ENCODE peak calls at places on chromosomes 6 and 20, in four cellular contexts. M, K, G and L are unnamed samples.

GRCh38 chr6:1348675-1349074 is 36.8 kb downstream of the FOXQ1 start:
- DNase-seq in M (no peak), G (no peak), K (no peak), L (no peak)

GRCh38 chr6:24854077-24854670 is 55.5 kb upstream of the ARMH2 start:
- DNase-seq in M (no peak), G (no peak), K (no peak), L (no peak)

GRCh38 chr6:6581014-6581413 is 7.5 kb upstream of the LY86 start:
- DNase-seq in G (no peak), K (no peak), M (no peak), L (no peak)

GRCh38 chr6:13485923-13486557 is 1.4 kb downstream of the GFOD1 start:
- DNase-seq in M (peak), K (peak), G (no peak), L (peak)

GRCh38 chr6:96466149-96466863 is 55.3 kb upstream of the UFL1 start:
- DNase-seq in G (no peak), M (no peak), K (no peak), L (no peak)

GRCh38 chr6:118578617-118579016 is 30.5 kb downstream of the PLN start:
- DNase-seq in K (no peak), G (no peak), M (no peak), L (no peak)

GRCh38 chr6:80163754-80164187 is 57.3 kb downstream of the BCKDHB start:
- DNase-seq in G (no peak), K (peak), M (no peak), L (peak)

GRCh38 chr20:4082406-4083102 is 67.2 kb upstream of the RNF24 start:
- DNase-seq in G (no peak), M (peak), K (peak), L (no peak)

GRCh38 chr20:20216941-20217340 is 151.0 kb upstream of the INSM1 start:
- DNase-seq in M (no peak), K (no peak), G (no peak), L (no peak)

GRCh38 chr6:109580519-109580918 is 97.5 kb upstream of the ZBTB24 start:
- DNase-seq in G (no peak), K (no peak), M (no peak), L (peak)

GRCh38 chr6:24949020-24949569 is 13.3 kb upstream of the RIPOR2 start:
- DNase-seq in M (no peak), K (no peak), G (no peak), L (no peak)

GRCh38 chr6:112298021-112298745 is 43.8 kb upstream of the LAMA4 start:
- DNase-seq in K (no peak), G (no peak), M (no peak), L (peak)

GRCh38 chr6:20604159-20604558 is 69.9 kb downstream of the CDKAL1 start:
- DNase-seq in K (no peak), G (no peak), M (no peak), L (no peak)

GRCh38 chr20:24494460-24494920 is 25.1 kb downstream of the SYNDIG1 start:
- DNase-seq in G (no peak), M (no peak), K (no peak), L (no peak)
- TF ChIP-seq EZH2 in G (no peak), M (no peak), K (no peak), L (no peak)

DNA sequence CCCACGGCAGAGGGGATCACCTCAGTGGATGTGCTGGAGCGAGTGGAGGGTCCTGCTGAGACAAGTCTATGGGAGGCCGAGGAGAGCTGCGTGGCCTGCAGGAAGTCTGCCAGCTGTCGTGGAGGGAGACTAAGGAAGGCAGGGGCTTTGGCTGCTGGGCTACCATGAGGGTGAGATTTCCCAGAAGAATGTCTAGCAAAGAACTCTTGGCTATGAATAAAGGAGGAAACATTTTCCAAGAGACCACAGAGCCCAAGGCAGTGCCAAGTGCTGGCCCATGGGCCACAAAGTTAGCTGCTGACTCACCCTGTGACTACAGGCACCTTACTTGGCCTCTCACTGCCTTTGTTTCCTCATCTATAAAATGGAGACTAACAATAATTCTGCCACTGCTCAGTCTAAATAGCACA is 73.4 kb downstream of the PRDM1 start:
- DNase-seq in M (no peak), K (no peak), G (no peak), L (no peak)
- TF ChIP-seq JUN in M (no peak), K (no peak), G (no peak), L (no peak)

GRCh38 chr20:63060057-63060991 is 53.6 kb upstream of the BHLHE23 start:
- DNase-seq in G (peak), M (no peak), K (no peak), L (no peak)

GRCh38 chr20:63061051-63061531 is 54.3 kb upstream of the BHLHE23 start:
- DNase-seq in K (no peak), M (no peak), G (peak), L (no peak)

GRCh38 chr20:63061701-63062100 is 54.9 kb upstream of the BHLHE23 start:
- DNase-seq in K (no peak), G (no peak), M (no peak), L (no peak)

GRCh38 chr20:63064310-63064709 is 57.5 kb upstream of the BHLHE23 start:
- DNase-seq in G (peak), M (peak), K (no peak), L (no peak)

GRCh38 chr20:63062188-63063140 is 55.7 kb upstream of the BHLHE23 start:
- DNase-seq in M (no peak), G (peak), K (no peak), L (no peak)
- TF ChIP-seq EZH2 in M (no peak), G (no peak), K (no peak), L (no peak)

DNA sequence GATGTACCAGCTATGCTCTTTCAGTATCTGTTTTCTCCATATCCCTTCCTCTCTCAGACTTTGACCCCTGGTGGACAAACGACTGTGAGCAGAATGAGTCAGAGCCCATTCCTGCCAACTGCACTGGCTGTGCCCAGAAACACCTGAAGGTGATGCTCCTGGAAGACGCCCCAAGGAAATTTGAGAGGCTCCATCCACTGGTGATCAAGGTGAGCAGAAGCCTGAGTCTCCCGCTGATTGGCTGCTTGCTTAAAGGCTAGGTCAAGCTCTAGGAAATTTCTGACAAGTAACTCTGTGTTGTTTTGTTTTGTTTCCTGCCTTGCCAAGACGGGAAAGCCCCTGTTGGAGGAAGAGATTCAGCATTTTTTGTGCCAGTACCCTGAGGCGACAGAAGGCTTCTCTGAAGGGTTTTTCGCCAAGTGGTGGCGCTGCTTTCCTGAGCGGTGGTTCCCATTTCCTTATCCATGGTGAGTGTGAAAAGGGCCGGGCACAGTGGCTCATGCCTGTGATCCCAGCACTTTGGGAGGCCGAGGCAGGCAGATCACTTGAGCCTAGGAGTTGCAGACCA is 28.6 kb downstream of the C6orf89 start:
- DNase-seq in G (peak), M (no peak), K (peak), L (peak)
- TF ChIP-seq JUN in G (no peak), M (no peak), K (no peak), L (no peak)

GRCh38 chr6:41373367-41373918 is 38.0 kb downstream of the NCR2 start:
- DNase-seq in M (no peak), K (no peak), G (peak), L (no peak)
- TF ChIP-seq EZH2 in M (no peak), K (no peak), G (no peak), L (no peak)

DNA sequence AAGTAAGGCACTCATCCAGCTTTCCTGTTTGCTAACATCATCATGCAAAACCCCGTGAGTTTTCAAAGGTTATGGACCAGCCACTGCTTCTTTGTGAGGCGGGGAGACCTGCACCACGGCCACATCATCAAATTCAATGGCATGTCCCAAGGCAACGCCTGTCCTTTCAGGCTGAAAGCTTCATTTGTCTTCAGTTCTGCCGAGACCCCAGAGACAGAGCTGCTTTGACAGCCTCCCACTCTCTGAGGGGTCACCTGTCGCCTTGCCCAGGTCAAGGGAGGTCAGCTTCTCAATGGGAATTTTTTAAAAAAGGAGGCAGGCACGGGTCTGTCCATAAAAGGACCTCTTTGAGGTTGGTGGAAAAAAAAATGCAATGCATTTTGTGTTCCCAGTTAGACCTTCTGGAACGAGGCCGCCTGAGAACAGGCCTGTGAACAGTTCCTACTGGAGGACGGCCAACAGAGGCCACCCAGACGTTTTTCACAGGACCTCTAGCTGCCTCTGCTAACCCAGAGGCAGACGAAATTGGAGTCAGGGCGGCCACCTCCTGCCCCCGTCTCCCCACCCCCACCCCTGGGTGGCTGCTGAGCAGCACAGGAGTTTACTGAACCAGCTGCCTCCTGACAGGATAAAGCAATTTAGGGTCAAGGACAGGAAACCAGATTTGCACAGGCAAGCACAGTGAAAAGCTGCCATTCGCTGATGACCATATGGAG is 142.6 kb upstream of the HDDC2 start:
- DNase-seq in G (no peak), K (no peak), M (no peak), L (no peak)
- TF ChIP-seq JUN in G (no peak), K (no peak), M (no peak), L (no peak)